ENCODE peak calls at places on chromosome 22, in eight cellular contexts. V is left lung, Z is neural crest cell, Y is thoracic aorta, N is BE2C, H is uterus, Q is progenitor cell of endocrine pancreas, T is mesothelial cell of epicardium. A is an unnamed sample.

GRCh38 chr22:47122441-47123000 is 360.1 kb downstream of the TBC1D22A start:
- DNase-seq in T (no peak), Q (no peak), H (no peak), Y (no peak), Z (no peak), V (no peak), N (no peak), A (no peak)

GRCh38 chr22:42364641-42365336 is 67.4 kb downstream of the NFAM1 start:
- DNase-seq in Q (no peak), N (no peak), T (no peak), Z (no peak), V (no peak), H (peak; percentile 54), Y (no peak), A (peak; percentile 42)

GRCh38 chr22:23820748-23821211 is 18.0 kb downstream of the DERL3 start:
- DNase-seq in Q (no peak), H (no peak), V (peak; percentile 48), N (no peak), T (no peak), Z (no peak), Y (no peak), A (no peak)

GRCh38 chr22:48366591-48366990 is 1461.1 kb downstream of the BRD1 start:
- DNase-seq in H (no peak), Z (no peak), V (no peak), Y (no peak), T (no peak), N (no peak), Q (no peak), A (no peak)

GRCh38 chr22:24583972-24584790 is 8.7 kb downstream of the LRRC75B start:
- DNase-seq in Z (no peak), V (peak; percentile 18), Y (no peak), H (no peak), Q (no peak), T (no peak), N (no peak), A (no peak)

GRCh38 chr22:43884600-43885318 is 7.1 kb downstream of the PNPLA5 start:
- DNase-seq in V (peak; percentile 86), T (peak; percentile 45), N (peak; percentile 82), Q (peak; percentile 57), Y (no peak), H (peak; percentile 28), Z (peak; percentile 75), A (peak; percentile 79)

GRCh38 chr22:43343262-43343988 is at the start of gene SCUBE1:
- DNase-seq in H (peak; percentile 42), V (peak; percentile 88), Q (peak; percentile 67), N (peak; percentile 90), Y (no peak), Z (peak; percentile 65), T (peak; percentile 66), A (peak; percentile 86)

GRCh38 chr22:36344106-36344827 is 43.5 kb downstream of the MYH9 start:
- DNase-seq in T (no peak), V (no peak), H (no peak), Q (no peak), Y (no peak), N (no peak), Z (no peak), A (no peak)

GRCh38 chr22:23272834-23273233 is 92.5 kb downstream of the BCR start:
- DNase-seq in Y (no peak), T (no peak), N (no peak), Q (no peak), V (no peak), H (no peak), Z (no peak), A (no peak)

GRCh38 chr22:21832291-21833290 is 34.9 kb downstream of the MAPK1 start:
- DNase-seq in N (no peak), V (no peak), H (no peak), T (no peak), Z (no peak), Q (no peak), Y (no peak), A (no peak)

GRCh38 chr22:22880645-22881044 is 7.0 kb upstream of the IGLL5 start:
- DNase-seq in V (no peak), N (peak; percentile 32), Y (no peak), T (no peak), Q (no peak), Z (no peak), H (no peak), A (no peak)

GRCh38 chr22:43388420-43388851 is 23.4 kb upstream of the MPPED1 start:
- DNase-seq in N (peak; percentile 83), V (peak; percentile 96), Q (peak; percentile 89), Z (peak; percentile 93), Y (no peak), T (peak; percentile 72), H (peak; percentile 64), A (peak; percentile 93)

GRCh38 chr22:30575011-30575671 is 676 bp upstream of the GAL3ST1 start:
- DNase-seq in Y (peak; percentile 25), Q (no peak), N (peak; percentile 75), T (no peak), Z (no peak), V (no peak), H (peak; percentile 62), A (no peak)

GRCh38 chr22:39955675-39956074 is 4.5 kb upstream of the TMA7B start:
- DNase-seq in V (no peak), Q (no peak), T (no peak), H (no peak), Y (no peak), Z (no peak), N (no peak), A (no peak)

GRCh38 chr22:23180301-23180892 is at the start of gene BCR:
- DNase-seq in V (peak; percentile 94), Y (no peak), H (peak; percentile 63), T (peak; percentile 53), N (peak; percentile 77), Q (peak; percentile 53), Z (peak; percentile 48), A (peak; percentile 76)

GRCh38 chr22:36397081-36397766 is 9.5 kb upstream of the MYH9 start:
- DNase-seq in H (no peak), V (no peak), N (no peak), T (no peak), Z (no peak), Q (no peak), Y (no peak), A (no peak)

GRCh38 chr22:21760640-21761039 is 25.0 kb upstream of the YPEL1 start:
- DNase-seq in V (no peak), T (no peak), N (no peak), Q (no peak), H (no peak), Z (no peak), Y (no peak), A (no peak)

GRCh38 chr22:27393371-27393770 is 408.2 kb downstream of the MN1 start:
- DNase-seq in N (no peak), V (no peak), T (no peak), Q (no peak), Z (no peak), H (no peak), Y (no peak), A (no peak)

GRCh38 chr22:48936391-48936790 is 891.3 kb downstream of the BRD1 start:
- DNase-seq in Y (no peak), Q (no peak), Z (no peak), V (no peak), N (no peak), T (no peak), H (no peak), A (no peak)

GRCh38 chr22:39289445-39290247 is 29.8 kb downstream of the RPL3 start:
- DNase-seq in N (no peak), Q (no peak), H (no peak), V (no peak), T (no peak), Y (no peak), Z (no peak), A (no peak)

GRCh38 chr22:21710156-21710555 is 25.4 kb downstream of the YPEL1 start:
- DNase-seq in Q (no peak), H (no peak), V (no peak), T (no peak), Z (no peak), N (no peak), Y (no peak), A (no peak)

GRCh38 chr22:41249442-41249841 is 8.7 kb upstream of the CHADL start:
- DNase-seq in Q (no peak), V (no peak), Y (no peak), N (no peak), H (no peak), T (no peak), Z (no peak), A (no peak)

GRCh38 chr22:39997939-39998726 is 3.4 kb downstream of the FAM83F start:
- DNase-seq in H (no peak), Q (no peak), V (no peak), T (no peak), Z (no peak), Y (no peak), N (peak; percentile 81), A (peak; percentile 44)

GRCh38 chr22:35893698-35894097 is 134.9 kb downstream of the RBFOX2 start:
- DNase-seq in V (no peak), Z (no peak), Q (no peak), Y (no peak), H (peak; percentile 30), N (no peak), T (no peak), A (no peak)

GRCh38 chr22:47788461-47788860 is 1026.0 kb downstream of the TBC1D22A start:
- DNase-seq in Y (no peak), N (no peak), T (no peak), Q (no peak), V (no peak), H (no peak), Z (no peak), A (no peak)

DNA sequence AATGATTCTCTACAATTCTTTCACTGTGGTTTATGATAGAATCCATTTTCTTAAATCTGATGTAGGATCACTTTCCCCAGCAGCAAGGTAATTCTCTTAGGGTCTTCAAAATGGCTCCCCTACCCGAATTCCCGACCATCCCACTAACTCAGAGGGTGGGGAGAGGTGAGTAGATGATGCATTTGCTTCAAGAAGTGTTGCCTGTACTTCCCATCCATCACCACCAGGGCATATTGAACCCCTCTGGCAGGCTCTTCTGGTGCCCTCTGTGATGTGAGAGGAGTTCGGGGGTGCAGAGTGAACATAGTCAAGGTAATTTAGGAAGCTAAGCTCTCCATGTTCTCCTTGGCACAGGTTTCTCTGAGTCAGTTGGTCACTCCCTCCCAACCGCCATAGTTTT is 52.3 kb downstream of the ZNRF3 start:
- DNase-seq in V (no peak), N (no peak), Z (no peak), T (no peak), Q (no peak), H (no peak), Y (no peak), A (no peak)
- TF ChIP-seq CTCF in V (no peak), N (peak; percentile 44), Z (peak; percentile 51), T (peak; percentile 57), Q (peak; percentile 43), H (no peak), Y (peak; percentile 35), A (peak; percentile 25)

GRCh38 chr22:31753005-31753633 is 700 bp upstream of the DEPDC5 start:
- DNase-seq in Q (peak; percentile 61), V (peak; percentile 71), Z (peak; percentile 48), N (peak; percentile 85), Y (no peak), H (peak; percentile 45), T (no peak), A (peak; percentile 80)
- TF ChIP-seq CTCF in Q (no peak), V (no peak), Z (no peak), N (no peak), Y (no peak), H (no peak), T (no peak), A (no peak)

GRCh38 chr22:45101828-45102227 is 61.9 kb upstream of the NUP50 start:
- DNase-seq in Z (peak; percentile 20), H (peak; percentile 31), N (peak; percentile 75), Y (no peak), Q (no peak), T (no peak), V (no peak), A (peak; percentile 45)
- TF ChIP-seq CTCF in Z (peak; percentile 57), H (peak; percentile 34), N (peak; percentile 73), Y (no peak), Q (peak; percentile 23), T (peak; percentile 24), V (no peak), A (peak; percentile 40)

GRCh38 chr22:50200333-50201190 is at the start of gene SELENOO:
- DNase-seq in N (peak; percentile 96), V (peak; percentile 96), Z (peak; percentile 85), T (peak; percentile 90), Q (peak; percentile 86), Y (peak; percentile 52), H (peak; percentile 93), A (peak; percentile 95)
- TF ChIP-seq CTCF in N (no peak), V (no peak), Z (no peak), T (no peak), Q (no peak), Y (no peak), H (peak; percentile 6), A (no peak)

A was measured in nephron progenitor cell.